ENCODE peak calls at places on chromosomes 13 and 19, in six cellular contexts. One of them, this sample, is unnamed.

GRCh38 chr13:26965976-26966375 is 205.4 kb upstream of the GPR12 start:
- DNase-seq in SK-N-SH: no peak
- DNase-seq in transverse colon: no peak
- DNase-seq in HL-60: no peak
- DNase-seq in GM23338: no peak
- DNase-seq in upper lobe of left lung: no peak
- DNase-seq in this sample: no peak

GRCh38 chr13:99656092-99656745 is 154.9 kb downstream of the TM9SF2 start:
- DNase-seq in SK-N-SH: peak
- DNase-seq in transverse colon: peak
- DNase-seq in HL-60: peak
- DNase-seq in GM23338: peak
- DNase-seq in upper lobe of left lung: no peak
- DNase-seq in this sample: peak

GRCh38 chr19:2544576-2545415 is 68.9 kb downstream of the GADD45B start:
- DNase-seq in SK-N-SH: no peak
- DNase-seq in transverse colon: no peak
- DNase-seq in HL-60: no peak
- DNase-seq in GM23338: no peak
- DNase-seq in upper lobe of left lung: no peak
- DNase-seq in this sample: no peak

GRCh38 chr19:13208131-13208963 is 58.1 kb downstream of the IER2 start:
- DNase-seq in SK-N-SH: no peak
- DNase-seq in transverse colon: peak
- DNase-seq in HL-60: peak
- DNase-seq in GM23338: no peak
- DNase-seq in upper lobe of left lung: peak
- DNase-seq in this sample: no peak

GRCh38 chr13:32045963-32046785 is 14.6 kb downstream of the FRY start:
- DNase-seq in SK-N-SH: no peak
- DNase-seq in transverse colon: no peak
- DNase-seq in HL-60: peak
- DNase-seq in GM23338: peak
- DNase-seq in upper lobe of left lung: no peak
- DNase-seq in this sample: no peak

GRCh38 chr19:30662211-30662861 is 290.2 kb downstream of the ZNF536 start:
- DNase-seq in SK-N-SH: no peak
- DNase-seq in transverse colon: no peak
- DNase-seq in HL-60: no peak
- DNase-seq in GM23338: no peak
- DNase-seq in upper lobe of left lung: no peak
- DNase-seq in this sample: no peak

GRCh38 chr19:13022859-13023636 is 27.8 kb downstream of the NFIX start:
- DNase-seq in SK-N-SH: peak
- DNase-seq in transverse colon: peak
- DNase-seq in HL-60: peak
- DNase-seq in GM23338: peak
- DNase-seq in upper lobe of left lung: no peak
- DNase-seq in this sample: peak

GRCh38 chr19:30102666-30103065 is 160.6 kb downstream of the URI1 start:
- DNase-seq in SK-N-SH: no peak
- DNase-seq in transverse colon: no peak
- DNase-seq in HL-60: no peak
- DNase-seq in GM23338: no peak
- DNase-seq in upper lobe of left lung: no peak
- DNase-seq in this sample: no peak

GRCh38 chr19:2663920-2664571 is 38.4 kb downstream of the GNG7 start:
- DNase-seq in SK-N-SH: peak
- DNase-seq in transverse colon: peak
- DNase-seq in HL-60: no peak
- DNase-seq in GM23338: no peak
- DNase-seq in upper lobe of left lung: no peak
- DNase-seq in this sample: no peak

GRCh38 chr19:45630463-45630862 is 8.7 kb downstream of the EML2 start:
- DNase-seq in SK-N-SH: peak
- DNase-seq in transverse colon: no peak
- DNase-seq in HL-60: no peak
- DNase-seq in GM23338: peak
- DNase-seq in upper lobe of left lung: no peak
- DNase-seq in this sample: no peak

GRCh38 chr13:113407103-113407530 is 43.2 kb upstream of the GRTP1 start:
- DNase-seq in SK-N-SH: no peak
- DNase-seq in transverse colon: no peak
- DNase-seq in HL-60: no peak
- DNase-seq in GM23338: no peak
- DNase-seq in upper lobe of left lung: peak
- DNase-seq in this sample: no peak

GRCh38 chr13:112735791-112736190 is 46.0 kb downstream of the ATP11A start:
- DNase-seq in SK-N-SH: no peak
- DNase-seq in transverse colon: no peak
- DNase-seq in HL-60: no peak
- DNase-seq in GM23338: peak
- DNase-seq in upper lobe of left lung: peak
- DNase-seq in this sample: no peak

GRCh38 chr19:6639439-6639838 is 30.5 kb downstream of the TNFSF14 start:
- DNase-seq in SK-N-SH: no peak
- DNase-seq in transverse colon: no peak
- DNase-seq in HL-60: no peak
- DNase-seq in GM23338: no peak
- DNase-seq in upper lobe of left lung: no peak
- DNase-seq in this sample: no peak

GRCh38 chr13:44050450-44051063 is 170.9 kb downstream of the LACC1 start:
- DNase-seq in SK-N-SH: peak
- DNase-seq in transverse colon: no peak
- DNase-seq in HL-60: no peak
- DNase-seq in GM23338: peak
- DNase-seq in upper lobe of left lung: no peak
- DNase-seq in this sample: no peak

GRCh38 chr19:17504456-17504855 is 7.0 kb upstream of the PGLS start:
- DNase-seq in SK-N-SH: no peak
- DNase-seq in transverse colon: no peak
- DNase-seq in HL-60: no peak
- DNase-seq in GM23338: no peak
- DNase-seq in upper lobe of left lung: no peak
- DNase-seq in this sample: no peak

GRCh38 chr19:5225486-5226345 is 114.9 kb downstream of the PTPRS start:
- DNase-seq in SK-N-SH: peak
- DNase-seq in transverse colon: no peak
- DNase-seq in HL-60: no peak
- DNase-seq in GM23338: peak
- DNase-seq in upper lobe of left lung: no peak
- DNase-seq in this sample: no peak

GRCh38 chr19:19120308-19121156 is 17.7 kb downstream of the TMEM161A start:
- DNase-seq in SK-N-SH: peak
- DNase-seq in transverse colon: peak
- DNase-seq in HL-60: peak
- DNase-seq in GM23338: peak
- DNase-seq in upper lobe of left lung: no peak
- DNase-seq in this sample: no peak

GRCh38 chr13:80033286-80033685 is 307.6 kb downstream of the SPRY2 start:
- DNase-seq in SK-N-SH: no peak
- DNase-seq in transverse colon: no peak
- DNase-seq in HL-60: no peak
- DNase-seq in GM23338: no peak
- DNase-seq in upper lobe of left lung: no peak
- DNase-seq in this sample: no peak

GRCh38 chr19:16371540-16371986 is 46.9 kb downstream of the KLF2 start:
- DNase-seq in SK-N-SH: no peak
- DNase-seq in transverse colon: peak
- DNase-seq in HL-60: no peak
- DNase-seq in GM23338: no peak
- DNase-seq in upper lobe of left lung: peak
- DNase-seq in this sample: no peak

GRCh38 chr19:41297628-41298326 is 12.2 kb upstream of the CCDC97 start:
- DNase-seq in SK-N-SH: no peak
- DNase-seq in transverse colon: peak
- DNase-seq in HL-60: no peak
- DNase-seq in GM23338: no peak
- DNase-seq in upper lobe of left lung: no peak
- DNase-seq in this sample: no peak
- TF ChIP-seq POLR2AphosphoS5 in SK-N-SH: no peak
- TF ChIP-seq POLR2AphosphoS5 in transverse colon: peak
- TF ChIP-seq POLR2AphosphoS5 in HL-60: no peak
- TF ChIP-seq POLR2AphosphoS5 in GM23338: no peak
- TF ChIP-seq POLR2AphosphoS5 in upper lobe of left lung: no peak
- TF ChIP-seq POLR2AphosphoS5 in this sample: no peak

DNA sequence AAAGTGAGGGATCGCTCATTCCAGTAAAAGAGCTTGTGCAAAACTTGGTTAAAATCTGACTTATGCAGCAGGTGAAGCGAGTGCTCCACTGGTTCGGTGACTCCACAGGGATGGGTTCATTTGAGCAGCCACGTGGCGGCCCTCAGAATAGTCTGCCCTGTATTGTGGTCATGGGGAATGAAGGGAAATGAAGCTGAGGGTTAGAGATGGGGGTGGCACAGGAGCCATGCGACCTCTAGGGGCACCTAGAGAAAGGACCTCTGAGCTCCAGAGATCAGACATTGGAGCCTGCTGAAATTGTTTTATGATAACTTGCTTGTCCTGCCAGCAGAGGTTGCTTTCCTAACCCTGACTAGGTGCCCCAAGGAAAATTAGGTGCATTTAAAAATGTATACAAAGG is 26.6 kb downstream of the CBY2 start:
- DNase-seq in SK-N-SH: no peak
- DNase-seq in transverse colon: no peak
- DNase-seq in HL-60: no peak
- DNase-seq in GM23338: peak
- DNase-seq in upper lobe of left lung: no peak
- DNase-seq in this sample: no peak
- TF ChIP-seq CTCF in SK-N-SH: peak
- TF ChIP-seq CTCF in transverse colon: no peak
- TF ChIP-seq CTCF in HL-60: peak
- TF ChIP-seq CTCF in GM23338: peak
- TF ChIP-seq CTCF in upper lobe of left lung: no peak
- TF ChIP-seq CTCF in this sample: no peak

GRCh38 chr13:33817513-33817842 is 471 bp upstream of the RFC3 start:
- DNase-seq in SK-N-SH: peak
- DNase-seq in transverse colon: no peak
- DNase-seq in HL-60: no peak
- DNase-seq in GM23338: peak
- DNase-seq in upper lobe of left lung: no peak
- DNase-seq in this sample: no peak
- H3K4me3 ChIP-seq in SK-N-SH: peak
- H3K4me3 ChIP-seq in transverse colon: peak
- H3K4me3 ChIP-seq in HL-60: peak
- H3K4me3 ChIP-seq in GM23338: peak
- H3K4me3 ChIP-seq in upper lobe of left lung: peak
- H3K4me3 ChIP-seq in this sample: peak

DNA sequence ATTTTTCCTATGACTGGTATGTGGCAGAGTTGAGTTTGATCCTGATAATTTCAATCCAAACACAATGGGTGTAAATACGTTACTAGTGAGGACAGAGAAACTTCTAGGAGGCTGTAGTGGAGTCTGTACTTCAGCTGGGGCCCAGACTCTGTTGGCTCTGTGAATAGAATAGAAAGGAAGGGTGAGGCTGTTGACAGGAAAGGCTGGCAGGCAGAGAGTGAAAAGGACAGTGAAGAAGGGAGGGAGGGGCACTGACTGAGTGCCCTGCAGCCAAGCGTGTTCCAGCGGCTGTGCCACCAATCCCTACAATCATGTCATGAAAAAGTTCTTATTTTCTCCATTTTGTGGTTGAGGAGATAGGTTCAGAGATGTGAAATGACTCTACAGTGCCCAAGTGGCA is 80.5 kb downstream of the MBNL2 start:
- DNase-seq in SK-N-SH: no peak
- DNase-seq in transverse colon: no peak
- DNase-seq in HL-60: no peak
- DNase-seq in GM23338: no peak
- DNase-seq in upper lobe of left lung: no peak
- DNase-seq in this sample: no peak
- TF ChIP-seq POLR2AphosphoS5 in SK-N-SH: no peak
- TF ChIP-seq POLR2AphosphoS5 in transverse colon: no peak
- TF ChIP-seq POLR2AphosphoS5 in HL-60: no peak
- TF ChIP-seq POLR2AphosphoS5 in GM23338: no peak
- TF ChIP-seq POLR2AphosphoS5 in upper lobe of left lung: peak
- TF ChIP-seq POLR2AphosphoS5 in this sample: no peak

GRCh38 chr13:102028846-102029245 is 373.0 kb downstream of the FGF14 start:
- DNase-seq in SK-N-SH: no peak
- DNase-seq in transverse colon: no peak
- DNase-seq in HL-60: no peak
- DNase-seq in GM23338: no peak
- DNase-seq in upper lobe of left lung: no peak
- DNase-seq in this sample: no peak
- TF ChIP-seq CTCF in SK-N-SH: no peak
- TF ChIP-seq CTCF in transverse colon: no peak
- TF ChIP-seq CTCF in HL-60: no peak
- TF ChIP-seq CTCF in GM23338: no peak
- TF ChIP-seq CTCF in upper lobe of left lung: no peak
- TF ChIP-seq CTCF in this sample: no peak

This sample was measured in breast epithelium.